ENCODE peak calls at places on chromosome 3, in eight cellular contexts. S, U, E, M, C, P, N and D are unnamed samples.

GRCh38 chr3:129936757-129937156 is 37.8 kb upstream of the TRH start:
- DNase-seq in E (no peak), S (peak; percentile 43), U (no peak), N (peak; percentile 65), C (peak; percentile 13), M (peak; percentile 28), P (no peak), D (peak; percentile 48)

GRCh38 chr3:27976933-27977332 is 254.8 kb upstream of the EOMES start:
- DNase-seq in U (no peak), N (peak; percentile 62), C (peak; percentile 8), E (no peak), S (no peak), M (peak; percentile 10), P (no peak), D (peak; percentile 7)

GRCh38 chr3:12895391-12896205 is 54.2 kb upstream of the RPL32 start:
- DNase-seq in P (peak; percentile 31), S (no peak), M (peak; percentile 20), N (no peak), U (no peak), C (no peak), E (peak; percentile 55), D (no peak)

GRCh38 chr3:49972656-49973055 is 32.7 kb downstream of the RBM6 start:
- DNase-seq in E (no peak), M (no peak), U (no peak), P (no peak), S (no peak), N (no peak), C (no peak), D (no peak)

GRCh38 chr3:24017305-24017704 is 72.2 kb downstream of the NR1D2 start:
- DNase-seq in C (no peak), E (no peak), U (no peak), M (no peak), S (no peak), P (no peak), N (no peak), D (no peak)

GRCh38 chr3:9947025-9947995 is 4.9 kb downstream of the PRRT3 start:
- DNase-seq in U (no peak), N (peak; percentile 79), C (peak; percentile 58), E (peak; percentile 90), M (peak; percentile 33), S (peak; percentile 47), P (peak; percentile 82), D (peak; percentile 89)

GRCh38 chr3:32453346-32453745 is 49.3 kb downstream of the CMTM6 start:
- DNase-seq in P (no peak), U (no peak), N (peak; percentile 39), M (peak; percentile 95), E (no peak), C (no peak), S (no peak), D (no peak)

GRCh38 chr3:73508330-73508954 is 116.3 kb downstream of the PDZRN3 start:
- DNase-seq in E (no peak), C (peak; percentile 39), P (peak; percentile 51), M (peak; percentile 81), U (no peak), S (no peak), N (peak; percentile 83), D (peak; percentile 56)

GRCh38 chr3:197713477-197713822 is 23.3 kb downstream of the RUBCN start:
- DNase-seq in C (no peak), S (no peak), P (no peak), E (peak; percentile 59), U (no peak), M (no peak), N (no peak), D (no peak)

GRCh38 chr3:169026543-169027181 is 636.9 kb downstream of the MECOM start:
- DNase-seq in N (peak; percentile 90), U (no peak), P (no peak), M (peak; percentile 92), E (no peak), S (no peak), C (peak; percentile 77), D (peak; percentile 60)

GRCh38 chr3:15256861-15257341 is 50.9 kb downstream of the CAPN7 start:
- DNase-seq in C (no peak), M (no peak), U (no peak), E (peak; percentile 43), S (no peak), P (no peak), N (no peak), D (no peak)

GRCh38 chr3:20361000-20361399 is 175.0 kb upstream of the SGO1 start:
- DNase-seq in C (no peak), N (no peak), M (no peak), U (no peak), E (no peak), P (no peak), S (no peak), D (no peak)

GRCh38 chr3:190614466-190615384 is 100.8 kb downstream of the IL1RAP start:
- DNase-seq in M (peak; percentile 18), C (no peak), P (no peak), N (no peak), E (no peak), S (no peak), U (no peak), D (no peak)

GRCh38 chr3:102866845-102867244 is 432.0 kb downstream of the ZPLD1 start:
- DNase-seq in S (no peak), M (no peak), P (no peak), E (no peak), N (no peak), C (no peak), U (no peak), D (no peak)

GRCh38 chr3:39808467-39809180 is 785 bp upstream of the MYRIP start:
- DNase-seq in S (no peak), M (no peak), E (no peak), C (no peak), U (no peak), N (peak; percentile 20), P (peak; percentile 41), D (peak; percentile 8)

GRCh38 chr3:52289338-52289746 is 1.7 kb downstream of the GLYCTK start:
- DNase-seq in S (no peak), E (no peak), N (no peak), C (no peak), P (no peak), M (no peak), U (no peak), D (no peak)

GRCh38 chr3:119731545-119732343 is 28.9 kb downstream of the CFAP91 start:
- DNase-seq in S (no peak), C (no peak), M (peak; percentile 30), U (no peak), P (no peak), N (no peak), E (no peak), D (no peak)

GRCh38 chr3:94225176-94225742 is 162.4 kb downstream of the NSUN3 start:
- DNase-seq in P (no peak), E (no peak), N (no peak), U (no peak), C (no peak), M (no peak), S (no peak), D (no peak)

GRCh38 chr3:14393440-14394111 is 8.8 kb upstream of the SLC6A6 start:
- DNase-seq in P (no peak), N (no peak), E (no peak), C (no peak), S (no peak), U (no peak), M (peak; percentile 41), D (no peak)

GRCh38 chr3:11530153-11530721 is 113.5 kb downstream of the VGLL4 start:
- DNase-seq in M (peak; percentile 98), P (no peak), U (no peak), N (peak; percentile 95), E (no peak), S (peak; percentile 58), C (peak; percentile 82), D (no peak)
- TF ChIP-seq CTCF in M (peak; percentile 42), P (no peak), U (no peak), N (peak; percentile 27), E (no peak), S (no peak), C (peak; percentile 39), D (no peak)

DNA sequence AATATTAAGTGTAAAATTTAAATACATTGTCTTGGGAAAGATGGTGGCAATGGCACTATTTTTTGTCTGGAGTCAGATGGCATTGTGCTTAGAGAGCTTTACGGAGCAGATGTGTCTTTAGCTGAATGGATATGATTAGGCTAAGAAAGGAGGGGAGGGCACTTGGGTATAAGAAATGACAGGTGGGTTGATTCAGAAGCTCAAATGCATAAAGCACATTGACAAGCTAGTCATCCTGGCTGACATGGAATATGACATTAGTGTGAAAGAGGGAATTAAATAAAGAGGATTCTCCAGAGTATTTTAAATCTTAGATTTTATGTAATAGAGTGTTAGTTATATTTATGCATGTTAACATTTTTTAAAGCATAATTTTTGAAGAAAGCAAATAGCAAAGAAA is 570.1 kb upstream of the CBLB start:
- DNase-seq in M (no peak), C (no peak), S (no peak), P (no peak), N (no peak), U (no peak), E (no peak), D (no peak)
- TF ChIP-seq CTCF in M (no peak), C (no peak), S (no peak), P (no peak), N (no peak), U (no peak), E (no peak), D (no peak)

GRCh38 chr3:55719508-55719907 is 232.4 kb upstream of the WNT5A start:
- DNase-seq in C (no peak), S (no peak), N (no peak), M (no peak), U (no peak), E (peak; percentile 52), P (no peak), D (no peak)

GRCh38 chr3:55724407-55724784 is 237.3 kb upstream of the WNT5A start:
- DNase-seq in C (no peak), N (no peak), U (no peak), M (no peak), S (no peak), P (no peak), E (no peak), D (no peak)

GRCh38 chr3:55720614-55721013 is 233.5 kb upstream of the WNT5A start:
- DNase-seq in N (peak; percentile 5), S (no peak), P (no peak), C (peak; percentile 4), U (no peak), M (peak; percentile 80), E (no peak), D (no peak)

GRCh38 chr3:55723653-55724406 is 236.7 kb upstream of the WNT5A start:
- DNase-seq in U (no peak), P (no peak), C (no peak), S (no peak), E (no peak), M (no peak), N (no peak), D (no peak)

GRCh38 chr3:55721716-55722484 is 234.8 kb upstream of the WNT5A start:
- DNase-seq in S (no peak), E (peak; percentile 56), C (peak; percentile 9), U (no peak), P (no peak), N (peak; percentile 25), M (peak; percentile 51), D (no peak)
- TF ChIP-seq CTCF in S (peak; percentile 50), E (peak; percentile 25), C (peak; percentile 47), U (peak; percentile 65), P (no peak), N (peak; percentile 57), M (peak; percentile 72), D (no peak)

DNA sequence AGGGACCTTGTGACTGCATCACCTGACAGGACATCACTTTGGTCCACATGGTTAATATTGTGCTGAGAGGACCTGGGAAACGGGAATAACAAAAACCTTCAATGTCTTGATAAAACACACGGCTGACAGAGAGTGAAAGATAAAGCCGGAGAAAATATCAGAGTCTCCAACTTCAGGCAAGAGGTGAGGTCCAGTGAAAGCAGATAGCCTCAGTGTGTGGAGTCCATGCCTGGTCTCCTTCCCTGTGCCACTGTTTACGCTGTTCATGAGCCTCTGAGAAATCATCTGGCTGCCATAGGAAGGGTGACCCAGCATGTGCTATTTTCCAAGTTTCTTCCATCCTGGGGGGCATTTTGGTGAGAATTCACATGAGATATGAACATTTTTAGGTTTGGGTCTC is 39.8 kb downstream of the CCR3 start:
- DNase-seq in C (no peak), M (no peak), N (no peak), E (no peak), S (no peak), U (no peak), P (no peak), D (no peak)
- TF ChIP-seq CTCF in C (no peak), M (no peak), N (no peak), E (no peak), S (no peak), U (no peak), P (no peak), D (no peak)